ENCODE peak calls at places on chromosome 21, in seven cellular contexts. One of them, this sample, is unnamed.

GRCh38 chr21:44398499-44398898 is 45.1 kb downstream of the TRPM2 start:
- DNase-seq in hepatocyte: peak; percentile 2
- DNase-seq in NCI-H460: no peak
- DNase-seq in nephron progenitor cell: no peak
- DNase-seq in mammary epithelial cell: no peak
- DNase-seq in stimulated activated CD8-positive, alpha-beta memory T cell treated with anti-CD3 and anti-CD28 coated beads, Interleukin-7, amount 100 ng/mL, for 1 hour: no peak
- DNase-seq in dorsolateral prefrontal cortex: no peak
- DNase-seq in this sample: no peak

GRCh38 chr21:42567861-42568260 is 54.2 kb downstream of the SLC37A1 start:
- DNase-seq in dorsolateral prefrontal cortex: peak; percentile 5
- DNase-seq in mammary epithelial cell: no peak
- DNase-seq in stimulated activated CD8-positive, alpha-beta memory T cell treated with anti-CD3 and anti-CD28 coated beads, Interleukin-7, amount 100 ng/mL, for 1 hour: no peak
- DNase-seq in NCI-H460: no peak
- DNase-seq in hepatocyte: no peak
- DNase-seq in nephron progenitor cell: no peak
- DNase-seq in this sample: no peak

GRCh38 chr21:33428669-33429068 is 25.5 kb downstream of the IFNGR2 start:
- DNase-seq in stimulated activated CD8-positive, alpha-beta memory T cell treated with anti-CD3 and anti-CD28 coated beads, Interleukin-7, amount 100 ng/mL, for 1 hour: no peak
- DNase-seq in nephron progenitor cell: no peak
- DNase-seq in mammary epithelial cell: peak; percentile 97
- DNase-seq in hepatocyte: no peak
- DNase-seq in dorsolateral prefrontal cortex: no peak
- DNase-seq in NCI-H460: peak; percentile 83
- DNase-seq in this sample: no peak

GRCh38 chr21:38902608-38903445 is 97.1 kb downstream of the ETS2 start:
- DNase-seq in dorsolateral prefrontal cortex: no peak
- DNase-seq in hepatocyte: no peak
- DNase-seq in mammary epithelial cell: peak; percentile 59
- DNase-seq in nephron progenitor cell: no peak
- DNase-seq in stimulated activated CD8-positive, alpha-beta memory T cell treated with anti-CD3 and anti-CD28 coated beads, Interleukin-7, amount 100 ng/mL, for 1 hour: no peak
- DNase-seq in NCI-H460: no peak
- DNase-seq in this sample: no peak

GRCh38 chr21:32426592-32427051 is 14.1 kb downstream of the EVA1C start:
- DNase-seq in dorsolateral prefrontal cortex: no peak
- DNase-seq in nephron progenitor cell: no peak
- DNase-seq in hepatocyte: no peak
- DNase-seq in mammary epithelial cell: peak; percentile 55
- DNase-seq in NCI-H460: no peak
- DNase-seq in stimulated activated CD8-positive, alpha-beta memory T cell treated with anti-CD3 and anti-CD28 coated beads, Interleukin-7, amount 100 ng/mL, for 1 hour: no peak
- DNase-seq in this sample: no peak

GRCh38 chr21:46604975-46605758 is at the start of gene S100B:
- DNase-seq in hepatocyte: no peak
- DNase-seq in mammary epithelial cell: no peak
- DNase-seq in stimulated activated CD8-positive, alpha-beta memory T cell treated with anti-CD3 and anti-CD28 coated beads, Interleukin-7, amount 100 ng/mL, for 1 hour: no peak
- DNase-seq in nephron progenitor cell: no peak
- DNase-seq in dorsolateral prefrontal cortex: peak; percentile 66
- DNase-seq in NCI-H460: no peak
- DNase-seq in this sample: no peak

GRCh38 chr21:16522512-16522911 is 792.7 kb downstream of the USP25 start:
- DNase-seq in NCI-H460: no peak
- DNase-seq in nephron progenitor cell: no peak
- DNase-seq in stimulated activated CD8-positive, alpha-beta memory T cell treated with anti-CD3 and anti-CD28 coated beads, Interleukin-7, amount 100 ng/mL, for 1 hour: no peak
- DNase-seq in mammary epithelial cell: no peak
- DNase-seq in dorsolateral prefrontal cortex: no peak
- DNase-seq in hepatocyte: no peak
- DNase-seq in this sample: no peak

GRCh38 chr21:39103689-39104088 is 79.6 kb downstream of the PSMG1 start:
- DNase-seq in NCI-H460: no peak
- DNase-seq in stimulated activated CD8-positive, alpha-beta memory T cell treated with anti-CD3 and anti-CD28 coated beads, Interleukin-7, amount 100 ng/mL, for 1 hour: no peak
- DNase-seq in hepatocyte: no peak
- DNase-seq in dorsolateral prefrontal cortex: no peak
- DNase-seq in nephron progenitor cell: no peak
- DNase-seq in mammary epithelial cell: no peak
- DNase-seq in this sample: no peak

GRCh38 chr21:34781508-34781907 is 112.7 kb downstream of the CLIC6 start:
- DNase-seq in mammary epithelial cell: no peak
- DNase-seq in dorsolateral prefrontal cortex: no peak
- DNase-seq in NCI-H460: no peak
- DNase-seq in hepatocyte: no peak
- DNase-seq in nephron progenitor cell: no peak
- DNase-seq in stimulated activated CD8-positive, alpha-beta memory T cell treated with anti-CD3 and anti-CD28 coated beads, Interleukin-7, amount 100 ng/mL, for 1 hour: no peak
- DNase-seq in this sample: no peak

GRCh38 chr21:42466700-42467612 is 29.1 kb downstream of the RSPH1 start:
- DNase-seq in NCI-H460: no peak
- DNase-seq in nephron progenitor cell: no peak
- DNase-seq in stimulated activated CD8-positive, alpha-beta memory T cell treated with anti-CD3 and anti-CD28 coated beads, Interleukin-7, amount 100 ng/mL, for 1 hour: no peak
- DNase-seq in hepatocyte: peak; percentile 48
- DNase-seq in mammary epithelial cell: no peak
- DNase-seq in dorsolateral prefrontal cortex: no peak
- DNase-seq in this sample: no peak

GRCh38 chr21:46155514-46156377 is at the start of gene FTCD:
- DNase-seq in hepatocyte: peak; percentile 63
- DNase-seq in stimulated activated CD8-positive, alpha-beta memory T cell treated with anti-CD3 and anti-CD28 coated beads, Interleukin-7, amount 100 ng/mL, for 1 hour: no peak
- DNase-seq in mammary epithelial cell: no peak
- DNase-seq in NCI-H460: no peak
- DNase-seq in nephron progenitor cell: peak; percentile 29
- DNase-seq in dorsolateral prefrontal cortex: peak; percentile 12
- DNase-seq in this sample: no peak

GRCh38 chr21:38428211-38428610 is 70.1 kb downstream of the ERG start:
- DNase-seq in stimulated activated CD8-positive, alpha-beta memory T cell treated with anti-CD3 and anti-CD28 coated beads, Interleukin-7, amount 100 ng/mL, for 1 hour: no peak
- DNase-seq in hepatocyte: no peak
- DNase-seq in nephron progenitor cell: no peak
- DNase-seq in dorsolateral prefrontal cortex: no peak
- DNase-seq in mammary epithelial cell: no peak
- DNase-seq in NCI-H460: no peak
- DNase-seq in this sample: no peak

This sample was measured in non-pigmented ciliary epithelial cell.